ENCODE peak calls at places on chromosomes 5 and 9, in five cellular contexts. A is Caco-2, E is colonic mucosa, H is IMR-90, J is HCT116. Q is an unnamed sample.

GRCh38 chr5:171785517-171785916 is at the start of gene SMIM23:
- DNase-seq in A (no peak), H (no peak), E (no peak), J (no peak), Q (no peak)

GRCh38 chr5:156631005-156631404 is 219.1 kb upstream of the PPP1R2B start:
- DNase-seq in A (no peak), H (no peak), E (no peak), J (no peak), Q (no peak)

GRCh38 chr5:10695055-10695649 is 65.9 kb downstream of the DAP start:
- DNase-seq in H (peak), E (peak), J (no peak), A (peak), Q (peak)

GRCh38 chr5:67350600-67351315 is 154.2 kb upstream of the CD180 start:
- DNase-seq in A (no peak), J (no peak), H (no peak), E (no peak), Q (no peak)

GRCh38 chr5:172123269-172123692 is 64.7 kb downstream of the STK10 start:
- DNase-seq in J (no peak), E (peak), H (peak), A (no peak), Q (peak)

GRCh38 chr5:173458819-173459218 is 130.6 kb upstream of the STC2 start:
- DNase-seq in E (no peak), A (no peak), H (peak), J (no peak), Q (peak)

GRCh38 chr9:77177894-77178794 is 810 bp downstream of the VPS13A start:
- DNase-seq in E (peak), H (peak), A (peak), J (no peak), Q (peak)

GRCh38 chr5:72611111-72611724 is 104.0 kb upstream of the ZNF366 start:
- DNase-seq in E (peak), A (peak), H (peak), J (peak), Q (peak)

GRCh38 chr5:61334224-61335196 is 2.5 kb downstream of the ZSWIM6 start:
- DNase-seq in E (no peak), H (peak), J (no peak), A (no peak), Q (peak)

GRCh38 chr5:131364507-131365050 is 100.7 kb downstream of the CDC42SE2 start:
- DNase-seq in J (no peak), H (no peak), A (no peak), E (no peak), Q (no peak)

GRCh38 chr5:107129051-107129450 is 541.7 kb downstream of the EFNA5 start:
- DNase-seq in E (no peak), J (no peak), A (no peak), H (peak), Q (peak)

GRCh38 chr9:110432253-110432652 is 94.6 kb upstream of the TXNDC8 start:
- DNase-seq in A (no peak), J (no peak), H (peak), E (no peak), Q (peak)

GRCh38 chr5:121108725-121109124 is 644.6 kb downstream of the PRR16 start:
- DNase-seq in J (no peak), H (no peak), A (peak), E (no peak), Q (no peak)

GRCh38 chr9:127049044-127049443 is 73.4 kb downstream of the ANGPTL2 start:
- DNase-seq in H (peak), A (no peak), J (no peak), E (peak), Q (peak)

GRCh38 chr5:122500245-122501086 is 188.4 kb downstream of the SNCAIP start:
- DNase-seq in A (peak), J (peak), E (no peak), H (peak), Q (peak)

GRCh38 chr9:88536951-88537742 is 2.2 kb downstream of the NXNL2 start:
- DNase-seq in H (no peak), J (no peak), A (no peak), E (no peak), Q (no peak)

GRCh38 chr9:88533951-88534455 is 975 bp upstream of the NXNL2 start:
- DNase-seq in A (peak), J (no peak), H (peak), E (peak), Q (peak)

GRCh38 chr9:88534456-88535225 is at the start of gene NXNL2:
- DNase-seq in E (peak), A (peak), J (peak), H (peak), Q (peak)

GRCh38 chr9:88535932-88536324 is 950 bp downstream of the NXNL2 start:
- DNase-seq in A (no peak), E (no peak), H (peak), J (no peak), Q (no peak)

DNA sequence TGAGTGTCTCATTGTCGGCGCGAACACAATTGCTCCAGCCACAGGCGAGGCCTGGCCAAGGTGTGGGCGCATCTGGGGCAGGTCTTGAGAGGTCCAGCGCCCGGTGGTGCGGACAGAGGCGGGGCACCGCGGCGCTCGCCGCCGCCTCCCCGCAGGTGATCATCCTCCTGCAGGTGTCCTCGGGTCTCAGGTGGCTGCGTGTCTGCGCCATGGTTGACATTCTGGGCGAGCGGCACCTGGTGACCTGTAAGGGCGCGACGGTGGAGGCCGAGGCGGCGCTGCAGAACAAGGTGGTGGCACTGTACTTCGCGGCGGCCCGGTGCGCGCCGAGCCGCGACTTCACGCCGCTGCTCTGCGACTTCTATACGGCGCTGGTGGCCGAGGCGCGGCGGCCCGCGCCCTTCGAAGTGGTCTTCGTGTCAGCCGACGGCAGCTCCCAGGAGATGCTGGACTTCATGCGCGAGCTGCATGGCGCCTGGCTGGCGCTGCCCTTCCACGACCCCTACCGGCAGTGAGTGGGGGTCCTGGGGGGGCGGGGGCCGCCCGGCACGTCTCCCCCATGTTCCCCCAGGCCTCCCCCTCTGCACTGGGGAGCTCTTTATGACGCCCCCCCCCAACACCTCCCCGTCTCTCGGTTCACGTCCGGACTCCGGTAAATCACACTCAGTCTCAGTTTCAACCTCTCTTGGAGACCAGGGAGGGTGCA is 401 bp downstream of the NXNL2 start:
- DNase-seq in J (no peak), H (no peak), E (peak), A (peak), Q (no peak)
- TF ChIP-seq CTCF in J (no peak), H (no peak), E (no peak), A (no peak), Q (no peak)

DNA sequence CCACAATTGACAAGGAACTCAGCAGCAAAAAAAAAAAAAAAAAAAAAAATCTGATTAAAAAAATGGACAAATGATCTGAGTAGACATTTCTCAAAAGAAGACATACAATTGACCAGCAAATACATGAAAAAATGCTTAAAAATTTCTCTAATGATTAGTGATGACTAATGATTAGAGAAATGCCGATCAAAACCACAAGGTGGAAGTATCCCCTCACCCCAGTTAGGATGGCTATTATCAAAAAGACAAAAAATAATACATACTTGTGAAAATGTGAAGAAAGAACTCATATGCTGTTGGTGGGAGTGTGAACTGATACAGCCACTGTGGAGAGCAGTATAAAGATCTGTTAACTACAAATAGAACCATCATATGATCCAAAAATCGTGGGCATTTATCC is 245.3 kb downstream of the OSTF1 start:
- DNase-seq in A (no peak), J (no peak), E (no peak), H (no peak), Q (no peak)
- TF ChIP-seq CTCF in A (no peak), J (no peak), E (no peak), H (no peak), Q (no peak)

DNA sequence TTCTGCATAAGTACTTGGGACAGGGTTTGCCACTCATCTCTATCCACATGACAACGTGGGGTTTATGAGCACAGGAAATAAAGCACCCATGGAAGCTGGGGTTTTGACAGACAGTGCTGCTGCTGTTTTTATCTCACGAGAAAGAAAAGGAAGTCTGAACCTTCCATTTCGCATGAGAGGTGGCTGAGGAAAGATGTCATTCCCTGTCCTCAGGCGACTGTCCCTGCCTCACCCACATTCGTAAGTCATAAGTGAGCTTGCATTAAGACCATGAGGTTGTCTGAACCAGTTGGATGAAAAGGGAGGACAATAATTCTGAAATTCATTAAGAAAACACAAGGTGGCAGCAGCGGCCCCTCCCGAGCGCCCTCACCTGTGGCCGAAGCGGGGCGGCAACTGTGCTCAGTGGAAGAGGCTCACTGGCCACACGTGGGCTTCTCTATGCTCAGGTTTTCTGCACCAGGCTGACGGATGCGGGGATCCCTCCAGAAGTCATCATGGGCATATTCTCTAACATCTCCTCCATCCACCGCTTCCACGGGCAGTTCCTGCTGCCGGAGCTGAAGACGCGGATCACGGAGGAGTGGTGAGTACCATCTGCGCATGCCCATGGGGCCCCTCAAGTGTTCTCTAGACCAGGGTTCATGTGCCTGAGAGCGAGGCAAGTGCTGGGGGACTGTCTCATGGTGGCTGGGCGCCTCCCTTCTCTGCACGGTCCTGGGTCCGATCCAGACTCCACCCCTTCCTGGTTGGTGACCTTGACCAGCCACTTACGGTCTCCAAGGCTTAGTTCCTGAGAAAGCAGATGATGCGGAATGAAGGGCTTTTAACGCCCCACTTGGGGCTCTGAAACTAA is 54.7 kb upstream of the SUSD3 start:
- DNase-seq in H (peak), E (peak), J (peak), A (peak), Q (peak)
- TF ChIP-seq CTCF in H (peak), E (peak), J (peak), A (no peak), Q (peak)

DNA sequence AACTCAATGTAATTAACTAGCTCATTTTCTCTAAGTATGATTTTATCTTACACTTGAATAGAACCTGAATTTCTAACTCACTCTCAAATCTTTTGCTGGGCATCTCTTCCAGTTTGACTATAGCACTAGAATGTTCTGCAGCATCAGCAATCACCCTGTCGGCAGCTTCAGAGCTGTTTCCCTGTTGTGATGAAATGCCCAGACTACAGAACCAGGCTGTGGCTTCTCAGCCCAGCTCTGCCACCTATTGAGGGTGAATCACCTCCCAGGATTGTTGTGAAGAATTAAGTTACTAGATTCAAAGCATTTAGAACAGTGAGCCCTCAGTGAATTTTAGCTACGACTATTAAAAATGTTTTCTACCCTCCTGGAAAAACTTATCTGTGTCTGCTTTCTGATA is 90.4 kb upstream of the ANKRD55 start:
- DNase-seq in E (no peak), H (peak), A (no peak), J (no peak), Q (peak)
- TF ChIP-seq CTCF in E (no peak), H (no peak), A (no peak), J (no peak), Q (no peak)

DNA sequence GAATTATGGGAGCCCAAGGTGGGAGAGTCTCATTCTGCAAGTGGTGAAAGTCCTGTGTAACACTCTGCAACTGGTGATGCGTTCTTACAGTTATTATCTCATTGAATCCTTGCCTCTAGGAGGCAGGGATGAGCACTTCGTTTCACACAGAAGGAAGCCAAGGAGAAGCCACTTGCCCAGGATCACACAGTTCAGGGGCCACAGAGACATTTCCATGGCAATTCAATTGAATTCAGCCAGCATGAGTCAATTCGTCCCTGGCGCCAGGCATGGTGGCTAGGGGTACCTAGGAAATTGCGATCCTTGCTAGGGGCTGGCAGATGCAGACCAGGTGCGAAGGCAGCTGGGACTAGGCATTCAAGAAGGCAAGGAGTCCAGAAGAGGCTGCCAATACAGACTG is 26.2 kb downstream of the LHX2 start:
- DNase-seq in A (no peak), J (peak), H (no peak), E (no peak), Q (no peak)
- TF ChIP-seq CTCF in A (no peak), J (no peak), H (no peak), E (no peak), Q (no peak)

GRCh38 chr5:43917925-43918324 is 314.9 kb downstream of the NNT start:
- DNase-seq in H (no peak), A (no peak), E (no peak), J (no peak), Q (no peak)
- TF ChIP-seq CTCF in H (no peak), A (no peak), E (no peak), J (no peak), Q (no peak)

Q was measured in cardiac fibroblast.